ENCODE peak calls at places on chromosome 6, in four cellular contexts. One of them, this sample, is unnamed. For H3K27me3, the result is how much of the 10 kb centered on the place peaks cover.

GRCh38 chr6:104559435-104560202 is 300.1 kb downstream of the HACE1 start:
- DNase-seq in GM12878: no peak
- DNase-seq in IMR-90: no peak
- DNase-seq in K562: no peak
- DNase-seq in this sample: no peak

GRCh38 chr6:66814156-66814555 is 1107.1 kb upstream of the EYS start:
- DNase-seq in K562: no peak
- DNase-seq in IMR-90: no peak
- DNase-seq in GM12878: no peak
- DNase-seq in this sample: no peak

GRCh38 chr6:40807484-40807883 is 220.3 kb upstream of the LRFN2 start:
- DNase-seq in K562: no peak
- DNase-seq in IMR-90: no peak
- DNase-seq in GM12878: no peak
- DNase-seq in this sample: no peak

GRCh38 chr6:107153061-107153460 is 37.7 kb upstream of the BEND3 start:
- DNase-seq in K562: no peak
- DNase-seq in IMR-90: peak
- DNase-seq in GM12878: no peak
- DNase-seq in this sample: no peak

GRCh38 chr6:1497593-1498105 is 108.3 kb downstream of the FOXF2 start:
- DNase-seq in IMR-90: no peak
- DNase-seq in K562: no peak
- DNase-seq in GM12878: no peak
- DNase-seq in this sample: no peak

GRCh38 chr6:27617046-27617687 is 144.3 kb upstream of the ZNF184 start:
- DNase-seq in IMR-90: no peak
- DNase-seq in K562: peak
- DNase-seq in GM12878: no peak
- DNase-seq in this sample: peak

GRCh38 chr6:658244-658643 is 1.3 kb upstream of the HUS1B start:
- DNase-seq in GM12878: no peak
- DNase-seq in K562: peak
- DNase-seq in IMR-90: peak
- DNase-seq in this sample: no peak

GRCh38 chr6:6557871-6558270 is 30.6 kb upstream of the LY86 start:
- DNase-seq in IMR-90: no peak
- DNase-seq in K562: no peak
- DNase-seq in GM12878: no peak
- DNase-seq in this sample: no peak

GRCh38 chr6:119669228-119669627 is 319.7 kb upstream of the MAN1A1 start:
- DNase-seq in K562: no peak
- DNase-seq in IMR-90: no peak
- DNase-seq in GM12878: no peak
- DNase-seq in this sample: peak

GRCh38 chr6:106084106-106084963 is 1.8 kb upstream of the PRDM1 start:
- DNase-seq in IMR-90: peak
- DNase-seq in GM12878: peak
- DNase-seq in K562: peak
- DNase-seq in this sample: peak

GRCh38 chr6:121886223-121886830 is 450.9 kb downstream of the GJA1 start:
- DNase-seq in K562: no peak
- DNase-seq in GM12878: no peak
- DNase-seq in IMR-90: peak
- DNase-seq in this sample: no peak

GRCh38 chr6:39881851-39882566 is 52.3 kb downstream of the MOCS1 start:
- DNase-seq in GM12878: no peak
- DNase-seq in IMR-90: peak
- DNase-seq in K562: no peak
- DNase-seq in this sample: peak

GRCh38 chr6:3915076-3915791 is 66.1 kb downstream of the FAM50B start:
- DNase-seq in IMR-90: no peak
- DNase-seq in GM12878: peak
- DNase-seq in K562: no peak
- DNase-seq in this sample: no peak

GRCh38 chr6:52573295-52573694 is 3.6 kb downstream of the TRAM2 start:
- DNase-seq in GM12878: no peak
- DNase-seq in IMR-90: no peak
- DNase-seq in K562: no peak
- DNase-seq in this sample: peak

GRCh38 chr6:26141378-26141901 is 54.2 kb downstream of the HFE start:
- DNase-seq in K562: no peak
- DNase-seq in GM12878: no peak
- DNase-seq in IMR-90: no peak
- DNase-seq in this sample: no peak

GRCh38 chr6:87909849-87910248 is 137.8 kb upstream of the SPACA1 start:
- DNase-seq in GM12878: no peak
- DNase-seq in IMR-90: peak
- DNase-seq in K562: no peak
- DNase-seq in this sample: peak

GRCh38 chr6:5271926-5272325 is 10.6 kb downstream of the FARS2 start:
- DNase-seq in IMR-90: no peak
- DNase-seq in K562: no peak
- DNase-seq in GM12878: no peak
- DNase-seq in this sample: no peak

GRCh38 chr6:132651062-132651461 is 7.9 kb downstream of the TAAR1 start:
- DNase-seq in IMR-90: no peak
- DNase-seq in K562: no peak
- DNase-seq in GM12878: no peak
- DNase-seq in this sample: no peak
- H2AFZ ChIP-seq in IMR-90: no peak
- H2AFZ ChIP-seq in K562: no peak
- H2AFZ ChIP-seq in GM12878: no peak
- H2AFZ ChIP-seq in this sample: no peak

GRCh38 chr6:157025459-157025858 is 248.3 kb downstream of the ARID1B start:
- DNase-seq in K562: no peak
- DNase-seq in GM12878: no peak
- DNase-seq in IMR-90: peak
- DNase-seq in this sample: no peak
- TF ChIP-seq FOS in K562: no peak
- TF ChIP-seq FOS in GM12878: no peak
- TF ChIP-seq FOS in IMR-90: peak
- TF ChIP-seq FOS in this sample: no peak

DNA sequence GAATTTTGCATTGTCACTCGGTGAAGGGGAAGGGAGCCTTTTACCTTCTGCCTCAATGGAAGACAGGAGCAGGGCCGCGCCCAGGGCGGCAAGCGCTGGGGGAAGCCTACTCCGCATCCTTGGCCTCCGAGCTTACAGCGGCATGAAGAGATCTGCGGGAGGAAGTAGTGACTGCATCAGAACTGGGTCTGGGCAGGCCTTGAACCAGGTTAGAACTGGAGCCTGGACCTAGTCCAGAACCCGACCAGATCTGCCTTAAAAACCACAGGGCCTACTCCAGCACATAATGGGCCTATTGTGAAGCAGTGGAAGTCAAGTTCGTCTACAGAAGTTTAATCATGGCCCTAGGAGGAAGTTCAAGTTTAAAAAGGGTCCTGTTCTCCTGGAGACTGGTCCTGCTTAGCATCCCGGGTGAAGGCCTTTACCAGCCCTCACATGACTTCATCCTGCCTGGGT is 3.1 kb downstream of the COL12A1 start:
- DNase-seq in IMR-90: peak
- DNase-seq in K562: no peak
- DNase-seq in GM12878: no peak
- DNase-seq in this sample: no peak
- H3K27me3 ChIP-seq in IMR-90: under half
- H3K27me3 ChIP-seq in K562: under half
- H3K27me3 ChIP-seq in GM12878: under half
- H3K27me3 ChIP-seq in this sample: under half

GRCh38 chr6:44292661-44293365 is 20.3 kb downstream of the AARS2 start:
- DNase-seq in K562: no peak
- DNase-seq in GM12878: no peak
- DNase-seq in IMR-90: no peak
- DNase-seq in this sample: no peak
- H2AFZ ChIP-seq in K562: no peak
- H2AFZ ChIP-seq in GM12878: no peak
- H2AFZ ChIP-seq in IMR-90: no peak
- H2AFZ ChIP-seq in this sample: no peak

DNA sequence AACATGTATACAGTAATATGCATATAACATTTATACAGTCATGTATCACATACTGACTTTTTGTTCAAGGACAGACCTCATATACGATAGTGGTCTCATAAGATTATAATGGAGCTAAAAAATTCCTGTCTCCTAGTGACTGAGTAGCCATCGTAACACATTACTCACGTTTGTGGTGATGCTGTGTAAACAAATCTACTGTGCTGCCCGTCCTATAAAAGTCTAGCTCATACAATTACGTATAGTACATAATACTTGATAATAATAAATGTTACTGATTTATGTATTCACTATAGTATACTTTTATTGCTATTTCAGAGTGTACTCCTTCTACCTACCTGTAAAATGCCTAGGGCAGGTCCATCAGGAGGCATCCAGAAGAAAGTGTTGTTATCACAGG is 17.4 kb downstream of the SERAC1 start:
- DNase-seq in K562: no peak
- DNase-seq in GM12878: no peak
- DNase-seq in IMR-90: peak
- DNase-seq in this sample: no peak
- TF ChIP-seq FOS in K562: no peak
- TF ChIP-seq FOS in GM12878: no peak
- TF ChIP-seq FOS in IMR-90: peak
- TF ChIP-seq FOS in this sample: no peak

DNA sequence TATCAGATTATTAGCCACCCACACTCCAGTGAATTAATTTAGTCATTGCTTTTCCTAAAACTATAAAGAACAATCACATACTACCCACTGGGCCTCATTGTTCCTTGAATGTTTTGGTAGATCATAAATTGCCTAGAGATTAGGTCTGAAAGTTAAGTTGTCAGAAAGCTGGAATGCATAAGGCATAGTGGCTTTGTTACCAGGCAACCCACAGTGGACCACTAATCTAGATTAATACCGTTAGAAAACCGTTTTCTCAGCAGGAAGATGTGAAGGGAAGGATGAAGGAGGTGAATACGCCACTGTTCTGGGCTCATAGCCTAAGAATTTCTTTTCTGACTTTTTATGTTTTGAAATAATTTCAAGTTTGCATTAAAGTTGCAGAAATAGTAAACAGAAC is 75.6 kb downstream of the SAMD3 start:
- DNase-seq in IMR-90: no peak
- DNase-seq in K562: no peak
- DNase-seq in GM12878: no peak
- DNase-seq in this sample: no peak
- H3K27me3 ChIP-seq in IMR-90: under half
- H3K27me3 ChIP-seq in K562: under half
- H3K27me3 ChIP-seq in GM12878: under half
- H3K27me3 ChIP-seq in this sample: under half

This sample was measured in endothelial cell of umbilical vein.